ENCODE peak calls at places on chromosome X, in four cellular contexts. B, U, N and O are unnamed samples.

GRCh38 chrX:47235691-47236103 is 2.9 kb downstream of the USP11 start:
- DNase-seq in B (peak; percentile 6), U (peak; percentile 86), N (no peak), O (no peak)

GRCh38 chrX:10483191-10483808 is 137.1 kb downstream of the MID1 start:
- DNase-seq in N (no peak), U (no peak), B (no peak), O (no peak)

GRCh38 chrX:47482065-47482511 is 934 bp downstream of the ZNF41 start:
- DNase-seq in N (no peak), B (no peak), U (no peak), O (no peak)

GRCh38 chrX:48663241-48663640 is 20.4 kb upstream of the WAS start:
- DNase-seq in B (no peak), U (no peak), N (no peak), O (no peak)

GRCh38 chrX:12700745-12701144 is 90.5 kb upstream of the PRPS2 start:
- DNase-seq in N (no peak), B (no peak), U (no peak), O (no peak)

GRCh38 chrX:119008122-119008744 is 33.8 kb downstream of the LONRF3 start:
- DNase-seq in B (peak; percentile 30), N (peak; percentile 49), U (peak; percentile 28), O (peak; percentile 1)

GRCh38 chrX:123859409-123859827 is 435 bp upstream of the XIAP start:
- DNase-seq in U (no peak), B (no peak), N (no peak), O (peak; percentile 3)

GRCh38 chrX:136694491-136695087 is 46.6 kb downstream of the CD40LG start:
- DNase-seq in U (peak; percentile 39), N (peak; percentile 38), B (peak; percentile 58), O (peak; percentile 30)

GRCh38 chrX:26783512-26784225 is 567.7 kb downstream of the MAGEB5 start:
- DNase-seq in N (peak; percentile 60), B (peak; percentile 11), U (peak; percentile 5), O (peak; percentile 0)

GRCh38 chrX:9862953-9863352 is 76.7 kb downstream of the SHROOM2 start:
- DNase-seq in B (no peak), N (no peak), U (no peak), O (no peak)

GRCh38 chrX:71652405-71652804 is 14.9 kb upstream of the LOC101059915 start:
- DNase-seq in U (peak; percentile 46), B (peak; percentile 59), N (peak; percentile 55), O (peak; percentile 14)

GRCh38 chrX:138756234-138756633 is 44.7 kb upstream of the FGF13 start:
- DNase-seq in U (peak; percentile 0), B (no peak), N (peak; percentile 78), O (peak; percentile 21)

GRCh38 chrX:65750674-65751469 is 83.4 kb downstream of the MSN start:
- DNase-seq in U (no peak), B (no peak), N (no peak), O (no peak)

GRCh38 chrX:21638311-21638710 is 19.8 kb downstream of the KLHL34 start:
- DNase-seq in B (peak; percentile 86), U (peak; percentile 1), N (no peak), O (no peak)

GRCh38 chrX:106692425-106693075 is 34.0 kb upstream of the RNF128 start:
- DNase-seq in N (no peak), U (no peak), B (no peak), O (no peak)

GRCh38 chrX:79133897-79134296 is 10.6 kb upstream of the GPR174 start:
- DNase-seq in B (no peak), N (no peak), U (no peak), O (no peak)

GRCh38 chrX:40544343-40545250 is 36.2 kb upstream of the ATP6AP2 start:
- DNase-seq in U (peak; percentile 3), N (no peak), B (peak; percentile 25), O (no peak)

GRCh38 chrX:46704767-46705386 is 54.0 kb downstream of the SLC9A7 start:
- DNase-seq in B (peak; percentile 60), N (no peak), U (peak; percentile 4), O (no peak)

GRCh38 chrX:107659286-107659685 is 31.0 kb downstream of the PRPS1 start:
- DNase-seq in B (no peak), U (no peak), N (no peak), O (no peak)

GRCh38 chrX:49230500-49231232 is 2.5 kb downstream of the CACNA1F start:
- DNase-seq in N (peak; percentile 81), U (no peak), B (no peak), O (peak; percentile 26)

GRCh38 chrX:53630261-53630660 is 56.3 kb downstream of the HUWE1 start:
- DNase-seq in N (no peak), U (no peak), B (no peak), O (no peak)
- H3K27me3 ChIP-seq in N (no peaks in the 10 kb centered on the region), U (peaks cover 17% of the 10 kb centered on the region), B (peaks cover 3% of the 10 kb centered on the region), O (no peaks in the 10 kb centered on the region)

GRCh38 chrX:154382483-154383069 is 3.5 kb downstream of the EMD start:
- DNase-seq in U (no peak), N (no peak), B (no peak), O (no peak)

GRCh38 chrX:154381271-154381670 is 2.2 kb downstream of the EMD start:
- DNase-seq in N (no peak), B (no peak), U (no peak), O (no peak)

GRCh38 chrX:154380153-154380552 is 1.1 kb downstream of the EMD start:
- DNase-seq in B (peak; percentile 32), N (no peak), U (peak; percentile 26), O (no peak)

GRCh38 chrX:154379569-154379951 is 465 bp downstream of the EMD start:
- DNase-seq in U (no peak), B (no peak), N (no peak), O (no peak)

DNA sequence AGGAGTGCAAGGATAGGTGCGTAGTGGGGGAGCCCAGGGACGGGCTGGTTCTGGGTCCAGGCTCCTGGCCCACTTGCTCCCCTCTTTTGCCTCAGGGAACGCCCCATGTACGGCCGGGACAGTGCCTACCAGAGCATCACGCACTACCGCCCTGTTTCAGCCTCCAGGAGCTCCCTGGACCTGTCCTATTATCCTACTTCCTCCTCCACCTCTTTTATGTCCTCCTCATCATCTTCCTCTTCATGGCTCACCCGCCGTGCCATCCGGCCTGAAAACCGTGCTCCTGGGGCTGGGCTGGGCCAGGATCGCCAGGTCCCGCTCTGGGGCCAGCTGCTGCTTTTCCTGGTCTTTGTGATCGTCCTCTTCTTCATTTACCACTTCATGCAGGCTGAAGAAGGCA is 1.7 kb downstream of the EMD start:
- DNase-seq in N (no peak), U (no peak), B (no peak), O (no peak)
- H2AK5ac ChIP-seq in N (no peak overlapping the region), U (no peak overlapping the region), B (no peak overlapping the region), O (no peak overlapping the region)

GRCh38 chrX:114976321-114976720 is 41.1 kb downstream of the IL13RA2 start:
- DNase-seq in U (peak; percentile 18), N (no peak), B (peak; percentile 19), O (no peak)

DNA sequence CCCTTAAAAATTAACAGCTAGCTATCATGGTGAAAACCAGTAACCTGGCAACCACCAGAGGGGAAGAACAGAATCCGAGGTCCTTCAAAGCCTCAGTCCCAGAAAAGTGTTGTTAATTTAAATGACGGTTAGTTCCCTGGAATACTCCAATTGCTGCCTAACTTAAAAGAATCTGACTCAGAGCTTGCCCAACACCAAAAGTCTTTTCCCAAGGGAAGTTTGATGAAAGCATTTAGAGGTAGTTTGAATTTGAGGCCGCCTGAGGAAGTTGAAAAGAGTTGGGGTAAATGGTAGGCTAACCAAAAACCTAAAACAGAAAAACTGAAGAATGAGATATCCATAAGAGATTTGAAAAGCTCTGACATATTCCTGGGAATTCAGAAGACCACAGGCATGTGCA is 46.6 kb downstream of the IL13RA2 start:
- DNase-seq in N (no peak), B (no peak), U (no peak), O (no peak)
- H2BK120ac ChIP-seq in N (no peak overlapping the region), B (no peak overlapping the region), U (no peak overlapping the region), O (no peak overlapping the region)

GRCh38 chrX:74231625-74232024 is 72.4 kb upstream of the ZCCHC13 start:
- DNase-seq in N (no peak), B (no peak), U (peak; percentile 4), O (no peak)

GRCh38 chrX:74232859-74233258 is 71.1 kb upstream of the ZCCHC13 start:
- DNase-seq in U (peak; percentile 24), B (peak; percentile 23), N (peak; percentile 47), O (no peak)

GRCh38 chrX:74238771-74239170 is 65.2 kb upstream of the ZCCHC13 start:
- DNase-seq in B (no peak), N (no peak), U (no peak), O (no peak)

GRCh38 chrX:74230094-74230493 is 73.9 kb upstream of the ZCCHC13 start:
- DNase-seq in U (no peak), B (no peak), N (no peak), O (no peak)

DNA sequence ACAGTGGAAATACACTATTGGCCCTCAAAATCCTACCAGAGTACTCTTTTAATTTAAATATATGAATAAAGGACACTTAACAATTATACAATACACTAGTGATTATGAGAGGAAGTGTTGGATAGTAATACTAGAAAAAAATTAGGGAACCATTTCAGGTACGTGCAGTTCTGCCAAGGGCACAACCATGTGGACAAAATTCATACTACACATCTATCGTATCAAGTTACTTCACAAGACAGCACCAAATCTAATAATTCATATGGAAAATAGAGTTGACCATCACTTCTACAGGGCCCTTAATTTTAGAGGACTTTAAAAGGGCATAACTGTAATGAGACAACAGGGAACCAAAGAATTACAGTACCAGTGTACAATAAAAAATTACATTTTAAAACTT is 69.2 kb upstream of the ZCCHC13 start:
- DNase-seq in N (no peak), U (no peak), B (no peak), O (no peak)
- H3K27me3 ChIP-seq in N (no peaks in the 10 kb centered on the region), U (no peaks in the 10 kb centered on the region), B (no peaks in the 10 kb centered on the region), O (no peaks in the 10 kb centered on the region)

GRCh38 chrX:50618788-50619558 is 148.3 kb upstream of the DGKK start:
- DNase-seq in B (no peak), N (no peak), U (no peak), O (no peak)

GRCh38 chrX:50613846-50614245 is 143.2 kb upstream of the DGKK start:
- DNase-seq in N (no peak), B (peak; percentile 43), U (no peak), O (no peak)

GRCh38 chrX:50614460-50614859 is 143.8 kb upstream of the DGKK start:
- DNase-seq in N (no peak), B (no peak), U (no peak), O (no peak)

GRCh38 chrX:50617183-50617582 is 146.6 kb upstream of the DGKK start:
- DNase-seq in B (no peak), N (no peak), U (no peak), O (no peak)

DNA sequence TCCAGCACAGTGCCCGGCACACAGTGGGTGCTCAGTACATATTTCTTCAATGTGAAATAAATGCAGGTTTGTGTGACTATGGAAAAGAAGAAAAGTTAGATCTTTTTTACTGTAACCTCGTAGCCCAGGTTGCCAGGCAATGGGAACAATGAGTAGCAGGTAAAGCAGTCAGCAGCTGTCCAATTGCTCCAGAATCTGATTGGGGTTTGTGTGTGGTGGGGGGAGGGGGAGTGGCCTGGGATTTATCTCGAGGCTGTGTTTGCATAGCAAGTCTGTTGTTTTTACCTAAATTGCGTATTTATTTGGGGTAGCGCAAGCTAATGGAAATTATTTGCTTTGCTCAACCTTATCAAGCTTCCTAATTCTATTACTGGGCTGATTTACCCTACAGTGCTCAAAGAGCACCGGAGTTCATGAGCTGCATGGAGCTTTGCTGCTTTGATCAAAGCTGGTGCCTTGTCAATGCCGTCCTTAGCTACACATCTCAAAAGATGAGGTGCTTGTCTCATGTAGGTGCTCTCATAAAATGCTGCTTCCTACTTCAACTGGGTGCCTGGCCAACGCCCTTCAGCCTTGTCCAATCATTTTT is 145.0 kb upstream of the DGKK start:
- DNase-seq in N (no peak), B (no peak), U (no peak), O (no peak)
- H2AK5ac ChIP-seq in N (no peak overlapping the region), B (no peak overlapping the region), U (no peak overlapping the region), O (no peak overlapping the region)